ENCODE peak calls at places on chromosomes 4 and X, in nine cellular contexts. N is fibroblast of mammary gland; F is stimulated activated CD4-positive, alpha-beta T cell treated with anti-CD3 and anti-CD28 coated beads, Interleukin-1b, Interleukin-23, amount 100 ng/mL, for 1 hour; A is ovary; G is stimulated activated CD8-positive, alpha-beta memory T cell treated with anti-CD3 and anti-CD28 coated beads, Interleukin-4, amount 100 ng/mL, for 4 hours; W is GM19239; Q is T-cell; T is lower lobe of right lung; R is T47D. E is an unnamed sample.

GRCh38 chr4:122765702-122766352 is 33.3 kb downstream of the BBS12 start:
- DNase-seq in R (no peak), F (no peak), A (no peak), G (no peak), Q (no peak), T (no peak), N (peak; percentile 92), W (no peak), E (no peak)

GRCh38 chrX:150983526-150984163 is 510 bp downstream of the HMGB3 start:
- DNase-seq in G (no peak), N (no peak), Q (no peak), R (no peak), T (no peak), W (peak; percentile 17), A (no peak), F (no peak), E (no peak)

GRCh38 chr4:18020671-18021469 is 685 bp downstream of the LCORL start:
- DNase-seq in A (peak; percentile 66), Q (peak; percentile 10), G (peak; percentile 2), R (peak; percentile 76), W (peak; percentile 6), F (no peak), N (peak; percentile 87), T (peak; percentile 80), E (peak; percentile 78)

GRCh38 chr4:184261246-184261645 is 43.6 kb upstream of the ENPP6 start:
- DNase-seq in R (no peak), T (no peak), N (no peak), A (no peak), Q (no peak), W (no peak), G (no peak), F (no peak), E (no peak)

GRCh38 chr4:48109413-48110263 is 24.4 kb downstream of the TXK start:
- DNase-seq in N (peak; percentile 49), T (no peak), F (no peak), A (no peak), G (no peak), R (peak; percentile 67), W (no peak), Q (no peak), E (peak; percentile 44)

GRCh38 chrX:41759817-41760216 is 35.8 kb downstream of the GPR82 start:
- DNase-seq in A (no peak), F (no peak), N (peak; percentile 62), G (no peak), R (peak; percentile 22), Q (no peak), W (no peak), T (no peak), E (peak; percentile 15)

GRCh38 chr4:156242390-156242789 is 288.7 kb upstream of the CTSO start:
- DNase-seq in N (no peak), A (no peak), F (no peak), G (no peak), W (no peak), Q (no peak), T (no peak), R (no peak), E (no peak)

GRCh38 chr4:105715692-105716278 is 7.2 kb downstream of the GSTCD start:
- DNase-seq in A (no peak), R (peak; percentile 36), N (peak; percentile 56), G (no peak), F (no peak), Q (no peak), T (no peak), W (no peak), E (peak; percentile 59)

GRCh38 chr4:168877407-168877778 is 132.7 kb downstream of the CBR4 start:
- DNase-seq in N (no peak), R (no peak), G (no peak), A (no peak), W (no peak), F (no peak), Q (no peak), T (no peak), E (peak; percentile 27)

GRCh38 chrX:68498044-68498507 is 775 bp upstream of the YIPF6 start:
- DNase-seq in R (peak; percentile 32), W (no peak), A (no peak), Q (no peak), T (no peak), F (no peak), G (no peak), N (peak; percentile 8), E (no peak)

GRCh38 chrX:38172596-38172995 is 48.1 kb downstream of the SRPX start:
- DNase-seq in W (no peak), G (no peak), F (no peak), A (no peak), Q (no peak), T (no peak), N (no peak), R (no peak), E (no peak)

GRCh38 chrX:153766098-153766817 is 2.2 kb downstream of the PLXNB3 start:
- DNase-seq in G (peak; percentile 32), T (peak; percentile 30), Q (no peak), N (peak; percentile 66), R (no peak), A (peak; percentile 44), F (no peak), W (no peak), E (no peak)

GRCh38 chr4:143381171-143382118 is 44.8 kb downstream of the GAB1 start:
- DNase-seq in G (no peak), T (peak; percentile 63), F (no peak), R (peak; percentile 51), Q (no peak), N (peak; percentile 90), A (peak; percentile 77), W (no peak), E (no peak)

GRCh38 chrX:121455890-121456289 is 408.5 kb downstream of the GLUD2 start:
- DNase-seq in Q (no peak), F (no peak), T (no peak), A (no peak), N (no peak), R (no peak), W (no peak), G (no peak), E (no peak)

GRCh38 chr4:168309781-168310180 is 8.8 kb downstream of the DDX60 start:
- DNase-seq in N (no peak), A (no peak), G (no peak), R (no peak), F (no peak), Q (no peak), T (no peak), W (no peak), E (no peak)

GRCh38 chr4:16457944-16458343 is 231.7 kb upstream of the TAPT1 start:
- DNase-seq in A (no peak), T (no peak), W (no peak), Q (no peak), R (no peak), F (no peak), N (peak; percentile 6), G (no peak), E (no peak)

GRCh38 chr4:13531609-13531998 is 12.7 kb downstream of the NKX3-2 start:
- DNase-seq in Q (no peak), G (no peak), A (no peak), W (no peak), N (no peak), F (no peak), T (no peak), R (no peak), E (no peak)

GRCh38 chr4:102799816-102800215 is 27.5 kb downstream of the UBE2D3 start:
- DNase-seq in W (no peak), F (no peak), Q (no peak), G (no peak), N (peak; percentile 88), R (no peak), A (no peak), T (no peak), E (no peak)

GRCh38 chr4:15914291-15914690 is 24.2 kb downstream of the FGFBP1 start:
- DNase-seq in F (no peak), R (no peak), W (no peak), Q (no peak), A (no peak), G (no peak), T (no peak), N (peak; percentile 36), E (no peak)

GRCh38 chr4:77181737-77182136 is 24.7 kb downstream of the CCNG2 start:
- DNase-seq in F (no peak), W (no peak), R (no peak), G (no peak), Q (no peak), A (no peak), N (no peak), T (no peak), E (no peak)

GRCh38 chr4:7073059-7073458 is 5.2 kb upstream of the GRPEL1 start:
- DNase-seq in R (no peak), N (no peak), W (no peak), G (no peak), T (no peak), A (no peak), Q (no peak), F (no peak), E (no peak)

GRCh38 chr4:99855677-99856076 is 38.5 kb downstream of the LAMTOR3 start:
- DNase-seq in N (no peak), A (no peak), T (no peak), F (no peak), G (no peak), R (no peak), W (no peak), Q (no peak), E (no peak)

GRCh38 chr4:78561677-78562076 is 10.1 kb downstream of the ANXA3 start:
- DNase-seq in F (no peak), W (no peak), A (no peak), G (no peak), R (peak; percentile 80), Q (no peak), T (no peak), N (no peak), E (no peak)

GRCh38 chrX:38754102-38754790 is 47.0 kb upstream of the MID1IP1 start:
- DNase-seq in W (no peak), T (no peak), A (peak; percentile 11), Q (peak; percentile 21), G (no peak), N (peak; percentile 66), F (no peak), R (peak; percentile 64), E (peak; percentile 50)

GRCh38 chrX:114127411-114128025 is 456.4 kb upstream of the HTR2C start:
- DNase-seq in R (no peak), A (no peak), N (no peak), G (no peak), F (no peak), Q (no peak), T (no peak), W (no peak), E (no peak)

GRCh38 chrX:15567886-15568616 is 32.7 kb downstream of the ACE2 start:
- DNase-seq in R (peak; percentile 63), N (no peak), T (no peak), A (no peak), G (no peak), F (no peak), W (no peak), Q (no peak), E (no peak)

GRCh38 chrX:109049903-109050302 is 313.5 kb upstream of the IRS4 start:
- DNase-seq in Q (no peak), T (no peak), N (no peak), W (no peak), R (peak; percentile 1), A (no peak), G (no peak), F (no peak), E (no peak)

GRCh38 chr4:96146686-96147085 is 306.8 kb downstream of the PDHA2 start:
- DNase-seq in N (no peak), G (no peak), W (no peak), A (no peak), T (no peak), F (no peak), Q (no peak), R (no peak), E (no peak)

GRCh38 chr4:66767442-66767841 is 777.9 kb downstream of the CENPC start:
- DNase-seq in Q (no peak), T (no peak), G (no peak), N (no peak), F (no peak), A (no peak), R (no peak), W (no peak), E (no peak)

GRCh38 chr4:152190907-152191306 is 345.0 kb downstream of the FBXW7 start:
- DNase-seq in F (no peak), R (no peak), G (no peak), Q (no peak), N (no peak), W (no peak), T (no peak), A (no peak), E (no peak)

E was measured in cerebellar cortex.